ENCODE peak calls at places on chromosomes 2 and 18, in seven cellular contexts. R, O, K, P, Q, Y and U are unnamed samples. For H3K4me1, the result is how much of the 10 kb centered on the place peaks cover.

GRCh38 chr2:20148411-20148810 is 76.5 kb downstream of the SDC1 start:
- DNase-seq in K (no peak), R (no peak), P (no peak), Y (no peak), Q (no peak), O (peak), U (no peak)

GRCh38 chr2:216885117-216885553 is 25.3 kb upstream of the TNP1 start:
- DNase-seq in O (no peak), R (no peak), Q (no peak), Y (no peak), P (no peak), K (no peak), U (no peak)

GRCh38 chr2:44745460-44745859 is 196.0 kb upstream of the SIX3 start:
- DNase-seq in O (no peak), P (no peak), Y (no peak), Q (no peak), K (no peak), R (no peak), U (no peak)

GRCh38 chr2:240480834-240481623 is 45.6 kb downstream of the GPC1 start:
- DNase-seq in Y (peak), R (no peak), O (no peak), K (no peak), Q (peak), P (no peak), U (peak)

GRCh38 chr2:120687210-120687609 is 48.5 kb upstream of the GLI2 start:
- DNase-seq in O (no peak), R (no peak), Y (no peak), Q (no peak), P (no peak), K (no peak), U (no peak)

GRCh38 chr2:159592446-159592845 is 23.9 kb downstream of the BAZ2B start:
- DNase-seq in Y (no peak), K (no peak), R (no peak), P (no peak), Q (no peak), O (no peak), U (no peak)

GRCh38 chr2:234446404-234447076 is 50.3 kb downstream of the ARL4C start:
- DNase-seq in O (no peak), K (peak), Q (peak), Y (peak), P (no peak), R (no peak), U (peak)

GRCh38 chr2:43123056-43123455 is 103.3 kb downstream of the ZFP36L2 start:
- DNase-seq in P (no peak), R (no peak), Q (no peak), O (no peak), Y (peak), K (no peak), U (no peak)

GRCh38 chr2:226087505-226088365 is 688.2 kb downstream of the NYAP2 start:
- DNase-seq in Y (no peak), K (no peak), O (no peak), Q (no peak), P (no peak), R (no peak), U (no peak)

DNA sequence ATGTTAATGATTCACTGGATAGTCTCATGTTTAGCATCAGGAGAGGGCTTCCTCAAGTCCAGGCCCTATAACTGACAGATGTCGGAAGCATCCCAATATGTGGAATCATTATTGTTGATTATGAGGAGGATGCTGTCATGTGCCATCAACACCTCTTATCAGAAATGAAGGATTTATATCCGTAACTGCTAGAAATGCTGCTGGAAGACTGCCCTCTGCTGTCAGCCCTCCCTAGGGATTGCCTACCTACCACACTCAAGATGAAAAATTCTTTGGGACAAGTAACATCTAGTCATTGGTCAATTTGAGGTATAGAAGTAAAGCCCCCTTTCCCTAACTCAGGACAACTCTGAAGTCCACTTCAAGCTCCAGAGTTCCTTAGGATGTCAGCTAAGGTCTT is 1166.5 kb upstream of the NXPH2 start:
- DNase-seq in K (no peak), O (no peak), P (peak), Y (no peak), Q (no peak), R (no peak), U (no peak)
- H3K27ac ChIP-seq in K (no peak), O (no peak), P (no peak), Y (no peak), Q (no peak), R (no peak), U (no peak)

DNA sequence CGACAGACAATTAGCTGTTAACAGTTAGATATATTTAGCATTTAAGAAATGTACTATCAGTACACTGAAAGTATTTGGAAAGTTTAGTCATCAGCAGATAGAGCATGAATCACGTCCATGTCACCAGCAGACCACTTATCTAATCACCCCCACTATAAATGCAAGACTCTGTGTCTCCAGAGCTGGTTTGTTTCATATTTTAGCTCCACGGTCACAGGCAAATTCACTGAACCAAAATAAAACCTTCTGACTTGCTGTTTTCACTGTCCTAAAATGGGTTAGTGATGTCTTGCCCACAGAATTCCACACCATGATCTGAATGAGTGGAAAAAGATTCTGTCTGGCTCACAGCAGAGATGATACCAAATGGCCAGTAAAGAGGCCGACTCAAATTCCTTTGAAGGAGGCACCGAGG is 64.9 kb downstream of the CDH2 start:
- DNase-seq in O (peak), R (no peak), Q (no peak), Y (no peak), K (no peak), P (no peak), U (no peak)
- H3K4me1 ChIP-seq in O (half or more), R (half or more), Q (under half), Y (under half), K (under half), P (half or more), U (under half)

DNA sequence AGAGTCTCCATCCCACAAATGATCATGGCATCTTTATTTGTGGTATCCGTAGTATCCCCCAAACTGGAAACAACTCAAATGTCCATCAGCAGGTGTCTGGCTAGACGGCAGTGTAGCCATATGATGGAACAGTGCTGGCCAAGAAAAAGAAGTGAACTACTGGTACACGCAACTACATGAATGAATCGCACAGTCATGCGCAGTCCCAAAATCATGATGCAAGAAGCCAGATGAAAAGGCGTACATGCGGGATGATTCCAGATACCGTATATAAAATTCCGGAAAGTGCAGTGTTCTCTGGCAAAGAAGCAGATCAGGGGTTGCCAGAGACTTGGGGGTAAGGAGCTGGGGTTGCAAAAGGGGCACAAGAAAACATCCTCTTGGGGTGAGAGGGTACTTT is 102.5 kb downstream of the ASAP2 start:
- DNase-seq in K (no peak), R (no peak), P (no peak), O (no peak), Q (no peak), Y (no peak), U (no peak)
- H3K27ac ChIP-seq in K (no peak), R (peak), P (no peak), O (peak), Q (no peak), Y (no peak), U (no peak)

GRCh38 chr18:468841-469796 is 31.4 kb downstream of the COLEC12 start:
- DNase-seq in Q (no peak), R (no peak), Y (no peak), P (no peak), K (no peak), O (no peak), U (no peak)

GRCh38 chr18:470661-471501 is 29.6 kb downstream of the COLEC12 start:
- DNase-seq in R (no peak), Y (no peak), K (no peak), O (peak), Q (no peak), P (no peak), U (no peak)

GRCh38 chr18:474416-474815 is 26.1 kb downstream of the COLEC12 start:
- DNase-seq in Q (no peak), R (no peak), P (no peak), K (no peak), Y (no peak), O (no peak), U (no peak)

GRCh38 chr18:473687-474265 is 26.7 kb downstream of the COLEC12 start:
- DNase-seq in P (no peak), O (peak), Q (no peak), Y (no peak), R (no peak), K (no peak), U (no peak)

DNA sequence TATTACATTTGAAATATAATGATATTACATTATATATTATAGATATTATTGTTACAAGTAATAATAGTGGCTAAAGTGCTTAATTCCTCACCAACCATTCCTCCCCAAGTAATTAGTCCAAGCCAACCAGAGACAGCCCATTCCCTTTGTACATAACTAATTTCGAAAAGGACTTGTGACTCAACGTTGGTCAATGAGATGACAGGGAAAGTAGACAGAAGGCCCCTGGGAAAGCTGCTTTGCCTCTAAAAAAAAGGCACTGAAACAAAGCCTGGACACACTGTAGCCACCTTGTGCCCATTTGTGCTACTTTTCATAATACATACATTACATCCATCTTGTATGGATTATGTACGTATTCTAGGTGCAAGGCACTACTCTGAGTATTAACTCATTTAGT is 28.8 kb downstream of the COLEC12 start:
- DNase-seq in O (peak), Y (no peak), P (no peak), R (no peak), K (no peak), Q (no peak), U (no peak)
- H3K4me1 ChIP-seq in O (under half), Y (under half), P (under half), R (under half), K (under half), Q (under half), U (under half)